ENCODE peak calls at places on chromosome 21, in five cellular contexts. One of them, this sample, is unnamed.

GRCh38 chr21:45499201-45499750 is 43.0 kb downstream of the SLC19A1 start:
- DNase-seq in lower leg skin: peak; percentile 81
- DNase-seq in prostate gland: no peak
- DNase-seq in A549: no peak
- DNase-seq in heart left ventricle: no peak
- DNase-seq in this sample: no peak

GRCh38 chr21:33984021-33984481 is 68.4 kb upstream of the ATP5PO start:
- DNase-seq in lower leg skin: no peak
- DNase-seq in prostate gland: no peak
- DNase-seq in heart left ventricle: no peak
- DNase-seq in A549: no peak
- DNase-seq in this sample: no peak

GRCh38 chr21:31537872-31538576 is 121.5 kb upstream of the SOD1 start:
- DNase-seq in prostate gland: no peak
- DNase-seq in lower leg skin: no peak
- DNase-seq in A549: no peak
- DNase-seq in heart left ventricle: no peak
- DNase-seq in this sample: no peak

GRCh38 chr21:35475006-35475405 is 425.9 kb upstream of the RUNX1 start:
- DNase-seq in lower leg skin: no peak
- DNase-seq in prostate gland: no peak
- DNase-seq in heart left ventricle: no peak
- DNase-seq in A549: no peak
- DNase-seq in this sample: no peak

GRCh38 chr21:21156919-21157318 is 158.7 kb downstream of the NCAM2 start:
- DNase-seq in heart left ventricle: no peak
- DNase-seq in A549: no peak
- DNase-seq in prostate gland: no peak
- DNase-seq in lower leg skin: no peak
- DNase-seq in this sample: no peak

GRCh38 chr21:38914531-38915385 is 109.0 kb downstream of the ETS2 start:
- DNase-seq in heart left ventricle: no peak
- DNase-seq in prostate gland: no peak
- DNase-seq in A549: no peak
- DNase-seq in lower leg skin: peak; percentile 84
- DNase-seq in this sample: no peak

GRCh38 chr21:37862536-37862935 is 53.7 kb downstream of the KCNJ6 start:
- DNase-seq in prostate gland: no peak
- DNase-seq in A549: peak; percentile 31
- DNase-seq in lower leg skin: no peak
- DNase-seq in heart left ventricle: no peak
- DNase-seq in this sample: peak; percentile 29

GRCh38 chr21:35467536-35467935 is 418.4 kb upstream of the RUNX1 start:
- DNase-seq in lower leg skin: no peak
- DNase-seq in heart left ventricle: no peak
- DNase-seq in prostate gland: no peak
- DNase-seq in A549: no peak
- DNase-seq in this sample: no peak

GRCh38 chr21:36491191-36491916 is 11.4 kb upstream of the CLDN14 start:
- DNase-seq in lower leg skin: no peak
- DNase-seq in heart left ventricle: no peak
- DNase-seq in A549: no peak
- DNase-seq in prostate gland: no peak
- DNase-seq in this sample: no peak

GRCh38 chr21:26920055-26920454 is 46.8 kb downstream of the ADAMTS5 start:
- DNase-seq in prostate gland: no peak
- DNase-seq in A549: no peak
- DNase-seq in heart left ventricle: no peak
- DNase-seq in lower leg skin: no peak
- DNase-seq in this sample: no peak

GRCh38 chr21:43824883-43825609 is 35.7 kb downstream of the RRP1 start:
- DNase-seq in prostate gland: no peak
- DNase-seq in heart left ventricle: no peak
- DNase-seq in lower leg skin: no peak
- DNase-seq in A549: no peak
- DNase-seq in this sample: no peak

GRCh38 chr21:45227735-45228134 is 60.0 kb downstream of the POFUT2 start:
- DNase-seq in prostate gland: no peak
- DNase-seq in A549: no peak
- DNase-seq in lower leg skin: no peak
- DNase-seq in heart left ventricle: no peak
- DNase-seq in this sample: no peak

GRCh38 chr21:33968082-33968997 is 52.7 kb upstream of the ATP5PO start:
- DNase-seq in heart left ventricle: peak; percentile 38
- DNase-seq in lower leg skin: peak; percentile 48
- DNase-seq in prostate gland: no peak
- DNase-seq in A549: peak; percentile 55
- DNase-seq in this sample: peak; percentile 62

GRCh38 chr21:46600305-46600704 is 4.6 kb downstream of the S100B start:
- DNase-seq in A549: no peak
- DNase-seq in lower leg skin: no peak
- DNase-seq in heart left ventricle: no peak
- DNase-seq in prostate gland: no peak
- DNase-seq in this sample: no peak

GRCh38 chr21:42655797-42656770 is 2.7 kb downstream of the PDE9A start:
- DNase-seq in lower leg skin: no peak
- DNase-seq in prostate gland: peak; percentile 39
- DNase-seq in A549: no peak
- DNase-seq in heart left ventricle: no peak
- DNase-seq in this sample: no peak

GRCh38 chr21:46160563-46161179 is 5.3 kb upstream of the FTCD start:
- DNase-seq in lower leg skin: peak; percentile 78
- DNase-seq in prostate gland: no peak
- DNase-seq in heart left ventricle: peak; percentile 5
- DNase-seq in A549: peak; percentile 23
- DNase-seq in this sample: peak; percentile 96

GRCh38 chr21:15130751-15131150 is 66.0 kb upstream of the NRIP1 start:
- DNase-seq in prostate gland: no peak
- DNase-seq in A549: no peak
- DNase-seq in heart left ventricle: no peak
- DNase-seq in lower leg skin: no peak
- DNase-seq in this sample: no peak

GRCh38 chr21:32612999-32613337 is 791 bp upstream of the CFAP298 start:
- DNase-seq in heart left ventricle: no peak
- DNase-seq in lower leg skin: no peak
- DNase-seq in prostate gland: no peak
- DNase-seq in A549: peak; percentile 5
- DNase-seq in this sample: no peak

GRCh38 chr21:34925597-34925996 is 123.5 kb downstream of the RUNX1 start:
- DNase-seq in heart left ventricle: no peak
- DNase-seq in lower leg skin: no peak
- DNase-seq in A549: no peak
- DNase-seq in prostate gland: no peak
- DNase-seq in this sample: no peak

GRCh38 chr21:35217504-35218060 is 168.5 kb upstream of the RUNX1 start:
- DNase-seq in prostate gland: no peak
- DNase-seq in A549: peak; percentile 6
- DNase-seq in heart left ventricle: no peak
- DNase-seq in lower leg skin: no peak
- DNase-seq in this sample: no peak

GRCh38 chr21:37045139-37045538 is 27.7 kb downstream of the PIGP start:
- DNase-seq in lower leg skin: no peak
- DNase-seq in prostate gland: no peak
- DNase-seq in heart left ventricle: no peak
- DNase-seq in A549: no peak
- DNase-seq in this sample: no peak

GRCh38 chr21:31459457-31459856 is 115.4 kb upstream of the TIAM1 start:
- DNase-seq in heart left ventricle: no peak
- DNase-seq in A549: peak; percentile 33
- DNase-seq in prostate gland: no peak
- DNase-seq in lower leg skin: no peak
- DNase-seq in this sample: no peak

GRCh38 chr21:32413697-32414578 is 1.4 kb downstream of the EVA1C start:
- DNase-seq in heart left ventricle: no peak
- DNase-seq in A549: no peak
- DNase-seq in prostate gland: peak; percentile 39
- DNase-seq in lower leg skin: no peak
- DNase-seq in this sample: no peak

GRCh38 chr21:39153373-39153772 is 29.9 kb downstream of the PSMG1 start:
- DNase-seq in lower leg skin: no peak
- DNase-seq in prostate gland: no peak
- DNase-seq in A549: no peak
- DNase-seq in heart left ventricle: no peak
- DNase-seq in this sample: no peak

GRCh38 chr21:39445339-39446269 is at the start of gene LCA5L:
- DNase-seq in lower leg skin: peak; percentile 97
- DNase-seq in heart left ventricle: peak; percentile 92
- DNase-seq in prostate gland: peak; percentile 83
- DNase-seq in A549: peak; percentile 70
- DNase-seq in this sample: no peak

GRCh38 chr21:33572350-33572749 is 16.1 kb downstream of the DONSON start:
- DNase-seq in heart left ventricle: no peak
- DNase-seq in A549: no peak
- DNase-seq in lower leg skin: no peak
- DNase-seq in prostate gland: no peak
- DNase-seq in this sample: no peak

GRCh38 chr21:34835526-34835925 is 166.7 kb downstream of the CLIC6 start:
- DNase-seq in prostate gland: no peak
- DNase-seq in A549: no peak
- DNase-seq in heart left ventricle: no peak
- DNase-seq in lower leg skin: peak; percentile 93
- DNase-seq in this sample: no peak

GRCh38 chr21:32772281-32773047 is 909 bp upstream of the PAXBP1 start:
- DNase-seq in lower leg skin: no peak
- DNase-seq in heart left ventricle: no peak
- DNase-seq in A549: peak; percentile 19
- DNase-seq in prostate gland: peak; percentile 19
- DNase-seq in this sample: no peak

GRCh38 chr21:35395728-35396127 is 346.6 kb upstream of the RUNX1 start:
- DNase-seq in prostate gland: no peak
- DNase-seq in heart left ventricle: no peak
- DNase-seq in lower leg skin: no peak
- DNase-seq in A549: no peak
- DNase-seq in this sample: no peak

GRCh38 chr21:44525431-44526095 is 14.4 kb downstream of the KRTAP10-1 start:
- DNase-seq in prostate gland: no peak
- DNase-seq in heart left ventricle: no peak
- DNase-seq in A549: no peak
- DNase-seq in lower leg skin: peak; percentile 80
- DNase-seq in this sample: no peak

GRCh38 chr21:34313116-34313515 is 50.7 kb upstream of the KCNE2 start:
- DNase-seq in heart left ventricle: no peak
- DNase-seq in A549: no peak
- DNase-seq in lower leg skin: no peak
- DNase-seq in prostate gland: no peak
- DNase-seq in this sample: no peak

GRCh38 chr21:31667639-31668038 is 8.1 kb downstream of the SOD1 start:
- DNase-seq in heart left ventricle: no peak
- DNase-seq in prostate gland: no peak
- DNase-seq in lower leg skin: no peak
- DNase-seq in A549: no peak
- DNase-seq in this sample: no peak

DNA sequence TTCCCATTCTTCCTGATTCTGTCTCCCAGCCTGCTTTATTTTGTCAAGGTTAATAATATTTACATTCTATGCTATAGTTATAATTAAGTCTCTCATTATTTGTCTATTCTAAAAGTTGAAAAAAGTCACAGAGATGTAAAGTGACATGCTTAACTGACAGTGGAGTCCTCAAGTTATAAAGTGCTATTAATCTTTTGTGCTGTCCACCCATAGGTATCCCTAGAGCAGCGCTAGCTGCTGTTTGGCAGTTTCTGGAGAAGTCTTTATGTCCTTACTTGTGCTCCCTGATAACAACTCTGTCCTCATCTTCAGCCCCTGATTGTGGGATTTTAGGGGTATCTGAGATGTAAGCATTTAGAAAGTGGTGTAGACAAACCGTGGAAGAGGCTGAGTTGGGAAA is 13.1 kb downstream of the BACH1 start:
- DNase-seq in lower leg skin: no peak
- DNase-seq in prostate gland: no peak
- DNase-seq in A549: no peak
- DNase-seq in heart left ventricle: no peak
- DNase-seq in this sample: no peak
- TF ChIP-seq POLR2A in lower leg skin: no peak
- TF ChIP-seq POLR2A in prostate gland: no peak
- TF ChIP-seq POLR2A in A549: no peak
- TF ChIP-seq POLR2A in heart left ventricle: no peak
- TF ChIP-seq POLR2A in this sample: no peak

DNA sequence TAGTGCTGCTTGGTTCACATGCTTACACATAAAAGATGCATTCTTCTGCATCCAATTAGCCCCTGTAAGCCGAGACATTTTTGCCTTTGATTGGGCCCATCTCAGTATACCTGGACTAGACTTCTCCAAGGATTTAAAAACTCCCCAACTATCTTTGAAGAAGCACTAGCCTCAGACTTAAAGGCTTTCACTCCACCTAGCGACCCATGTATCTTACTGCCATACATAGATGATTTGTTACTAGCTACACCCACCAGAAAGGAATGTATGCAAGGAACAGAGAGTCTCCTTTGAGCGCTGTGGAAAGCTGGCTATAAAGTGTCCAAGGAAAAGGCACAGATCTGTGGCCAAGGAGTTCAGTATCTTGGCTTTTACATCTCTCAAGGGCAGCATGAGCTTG is 91.7 kb downstream of the LIPI start:
- DNase-seq in heart left ventricle: no peak
- DNase-seq in lower leg skin: no peak
- DNase-seq in prostate gland: no peak
- DNase-seq in A549: no peak
- DNase-seq in this sample: no peak
- TF ChIP-seq CTCF in heart left ventricle: no peak
- TF ChIP-seq CTCF in lower leg skin: no peak
- TF ChIP-seq CTCF in prostate gland: no peak
- TF ChIP-seq CTCF in A549: no peak
- TF ChIP-seq CTCF in this sample: no peak

GRCh38 chr21:41449613-41450012 is 23.6 kb downstream of the MX1 start:
- DNase-seq in lower leg skin: no peak
- DNase-seq in A549: no peak
- DNase-seq in prostate gland: no peak
- DNase-seq in heart left ventricle: no peak
- DNase-seq in this sample: no peak
- TF ChIP-seq POLR2A in lower leg skin: no peak
- TF ChIP-seq POLR2A in A549: no peak
- TF ChIP-seq POLR2A in prostate gland: no peak
- TF ChIP-seq POLR2A in heart left ventricle: no peak
- TF ChIP-seq POLR2A in this sample: no peak

GRCh38 chr21:16605588-16605987 is 875.8 kb downstream of the USP25 start:
- DNase-seq in lower leg skin: no peak
- DNase-seq in A549: no peak
- DNase-seq in heart left ventricle: no peak
- DNase-seq in prostate gland: no peak
- DNase-seq in this sample: no peak

DNA sequence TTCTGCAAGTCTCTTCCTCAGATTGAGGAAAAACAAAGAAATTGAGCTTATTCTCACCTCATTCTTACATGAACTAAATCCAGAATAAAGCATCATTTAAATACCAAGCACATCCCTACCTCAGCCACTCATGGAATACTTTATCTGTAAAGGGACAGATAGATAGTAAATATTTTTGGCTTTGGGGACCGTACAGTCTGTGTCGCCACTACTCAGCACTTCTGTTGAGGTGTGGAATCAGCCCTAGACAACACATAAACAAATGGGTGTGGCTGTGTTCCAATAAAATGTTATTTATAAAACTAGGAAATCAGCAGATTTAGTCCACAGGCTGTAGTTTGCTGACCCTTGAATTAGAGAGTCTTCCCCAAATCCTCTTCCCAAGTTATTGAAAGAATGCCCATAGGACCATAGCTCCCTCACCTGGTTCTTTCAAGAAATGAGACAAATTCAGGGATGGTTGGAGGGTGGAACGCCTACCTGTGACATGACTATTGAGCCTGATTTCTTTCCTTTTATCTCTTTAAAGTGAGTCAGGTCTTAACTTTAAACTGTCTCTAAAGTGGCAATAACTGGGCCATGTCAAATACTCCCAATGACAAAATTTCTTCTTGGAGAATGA is 878.5 kb downstream of the USP25 start:
- DNase-seq in lower leg skin: no peak
- DNase-seq in prostate gland: no peak
- DNase-seq in heart left ventricle: no peak
- DNase-seq in A549: no peak
- DNase-seq in this sample: no peak
- TF ChIP-seq CTCF in lower leg skin: no peak
- TF ChIP-seq CTCF in prostate gland: no peak
- TF ChIP-seq CTCF in heart left ventricle: no peak
- TF ChIP-seq CTCF in A549: peak; percentile 20
- TF ChIP-seq CTCF in this sample: no peak